ENCODE peak calls at places on chromosomes 7 and 10, in nine cellular contexts. M, Z, G, L, O, Q, A, P and T are unnamed samples. For H3K36me3, the result is how much of the 10 kb centered on the place peaks cover.

GRCh38 chr10:20207700-20208099 is 391.5 kb downstream of the PLXDC2 start:
- DNase-seq in M (no peak), Z (no peak), G (no peak), L (no peak), O (no peak), Q (no peak), A (no peak), P (no peak), T (no peak)

GRCh38 chr7:147586526-147586925 is 1004.0 kb upstream of the C7orf33 start:
- DNase-seq in M (no peak), Z (no peak), G (no peak), L (no peak), O (no peak), Q (no peak), A (no peak), P (no peak), T (no peak)

GRCh38 chr7:145732521-145732920 is 384.1 kb upstream of the CNTNAP2 start:
- DNase-seq in M (no peak), Z (no peak), G (no peak), L (no peak), O (no peak), Q (no peak), A (no peak), P (no peak), T (no peak)

GRCh38 chr7:114026486-114027089 is 107.8 kb upstream of the PPP1R3A start:
- DNase-seq in M (no peak), Z (peak), G (no peak), L (no peak), O (no peak), Q (no peak), A (no peak), P (peak), T (peak)

GRCh38 chr7:137539111-137539715 is 195.7 kb upstream of the PTN start:
- DNase-seq in M (no peak), Z (no peak), G (no peak), L (no peak), O (no peak), Q (no peak), A (no peak), P (no peak), T (no peak)

GRCh38 chr10:63120554-63120953 is 12.6 kb upstream of the NRBF2 start:
- DNase-seq in M (peak), Z (no peak), G (no peak), L (no peak), O (no peak), Q (no peak), A (no peak), P (peak), T (no peak)

GRCh38 chr7:131829911-131830310 is 273.5 kb upstream of the PODXL start:
- DNase-seq in M (peak), Z (peak), G (no peak), L (no peak), O (no peak), Q (no peak), A (no peak), P (no peak), T (no peak)

GRCh38 chr7:46759711-46760480 is 822.0 kb downstream of the TNS3 start:
- DNase-seq in M (no peak), Z (no peak), G (no peak), L (no peak), O (no peak), Q (no peak), A (no peak), P (no peak), T (no peak)

GRCh38 chr7:15747187-15748111 is 61.0 kb upstream of the MEOX2 start:
- DNase-seq in M (no peak), Z (no peak), G (no peak), L (no peak), O (no peak), Q (no peak), A (no peak), P (no peak), T (no peak)

GRCh38 chr7:44291066-44291732 is 34.2 kb downstream of the CAMK2B start:
- DNase-seq in M (peak), Z (no peak), G (peak), L (peak), O (peak), Q (peak), A (no peak), P (no peak), T (peak)

GRCh38 chr7:28130277-28130676 is 50.3 kb downstream of the JAZF1 start:
- DNase-seq in M (no peak), Z (no peak), G (no peak), L (no peak), O (no peak), Q (no peak), A (no peak), P (no peak), T (no peak)

GRCh38 chr7:68581417-68581816 is 1016.9 kb upstream of the AUTS2 start:
- DNase-seq in M (no peak), Z (no peak), G (no peak), L (no peak), O (no peak), Q (no peak), A (no peak), P (no peak), T (no peak)

GRCh38 chr10:106566871-106567270 is 597.6 kb downstream of the SORCS1 start:
- DNase-seq in M (no peak), Z (no peak), G (no peak), L (no peak), O (no peak), Q (no peak), A (no peak), P (no peak), T (no peak)

GRCh38 chr10:17836917-17837316 is 27.8 kb downstream of the MRC1 start:
- DNase-seq in M (peak), Z (peak), G (no peak), L (no peak), O (peak), Q (no peak), A (no peak), P (no peak), T (no peak)

DNA sequence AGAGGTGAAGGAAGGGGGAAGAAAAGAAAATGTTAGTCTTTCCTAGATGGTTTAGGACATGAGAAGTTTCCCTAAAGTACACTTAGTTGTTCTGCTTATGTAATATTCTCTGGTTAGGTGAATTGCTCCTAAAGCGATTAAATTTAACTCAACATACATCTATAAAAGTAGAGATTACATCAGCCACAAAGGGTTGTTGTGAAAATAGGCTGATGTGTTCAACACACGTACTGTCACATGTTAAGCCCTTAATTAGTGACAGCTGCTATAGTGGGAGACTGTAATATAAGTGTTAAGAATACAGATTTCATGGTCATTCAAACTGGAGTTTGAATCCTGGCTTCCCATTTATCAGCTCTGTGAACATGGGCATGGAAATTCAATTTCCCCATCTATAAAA is 12.8 kb downstream of the HECTD2 start:
- DNase-seq in M (no peak), Z (no peak), G (no peak), L (no peak), O (no peak), Q (no peak), A (no peak), P (no peak), T (no peak)
- H3K27ac ChIP-seq in M (no peak), Z (no peak), G (peak), L (no peak), O (no peak), Q (no peak), A (no peak), P (no peak), T (no peak)

GRCh38 chr7:24812313-24812945 is 55.2 kb upstream of the GSDME start:
- DNase-seq in M (no peak), Z (peak), G (peak), L (peak), O (peak), Q (peak), A (no peak), P (peak), T (peak)
- H3K36me3 ChIP-seq in M (under half), Z (under half), G (under half), L (half or more), O (under half), Q (under half), A (half or more), P (under half), T (under half)

GRCh38 chr7:101902680-101903504 is 85.5 kb downstream of the CUX1 start:
- DNase-seq in M (no peak), Z (no peak), G (no peak), L (no peak), O (no peak), Q (peak), A (no peak), P (no peak), T (no peak)

GRCh38 chr7:101899616-101900015 is 82.2 kb downstream of the CUX1 start:
- DNase-seq in M (no peak), Z (no peak), G (no peak), L (no peak), O (no peak), Q (peak), A (no peak), P (no peak), T (no peak)

GRCh38 chr7:101901661-101902491 is 84.5 kb downstream of the CUX1 start:
- DNase-seq in M (no peak), Z (no peak), G (peak), L (no peak), O (no peak), Q (peak), A (no peak), P (no peak), T (no peak)

GRCh38 chr7:101898019-101898575 is 80.7 kb downstream of the CUX1 start:
- DNase-seq in M (no peak), Z (no peak), G (peak), L (no peak), O (no peak), Q (peak), A (no peak), P (no peak), T (no peak)

GRCh38 chr7:101900103-101900502 is 82.7 kb downstream of the CUX1 start:
- DNase-seq in M (peak), Z (no peak), G (peak), L (no peak), O (no peak), Q (peak), A (no peak), P (no peak), T (no peak)
- H3K27ac ChIP-seq in M (peak), Z (no peak), G (peak), L (no peak), O (no peak), Q (no peak), A (no peak), P (no peak), T (no peak)

DNA sequence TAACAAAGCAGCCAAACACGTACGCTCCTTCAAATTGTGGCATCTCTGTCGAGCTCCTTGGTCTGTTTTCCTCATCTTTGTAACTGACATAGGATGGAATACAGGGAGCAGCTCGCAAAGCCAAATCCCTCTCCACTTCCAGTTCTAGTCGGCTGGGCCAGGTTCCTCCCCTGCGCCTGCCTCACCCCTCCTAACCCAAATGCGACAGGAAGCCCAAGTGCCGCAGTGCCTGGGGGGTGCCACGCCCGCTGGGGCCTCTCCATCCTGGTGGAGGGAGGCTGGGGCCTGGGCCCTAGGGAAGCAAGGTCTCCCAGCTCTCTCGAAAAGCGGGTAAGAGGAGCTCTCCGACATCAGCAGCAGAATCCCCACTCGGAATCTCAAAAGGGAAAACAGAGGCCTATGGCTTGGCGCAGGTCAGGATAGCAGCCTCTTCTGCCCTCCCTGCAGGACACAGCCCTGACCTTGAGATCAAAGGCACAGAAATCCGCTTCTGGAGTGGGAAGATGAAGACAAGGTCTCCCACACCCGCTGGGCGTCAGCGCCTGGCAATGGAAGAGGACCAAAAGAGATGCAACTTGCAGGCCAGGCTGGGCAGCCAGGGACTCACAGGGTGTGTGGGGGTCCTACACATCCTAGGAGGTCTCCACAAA is 165.8 kb downstream of the NRF1 start:
- DNase-seq in M (no peak), Z (peak), G (no peak), L (no peak), O (no peak), Q (no peak), A (no peak), P (no peak), T (no peak)
- H3K36me3 ChIP-seq in M (under half), Z (under half), G (under half), L (under half), O (under half), Q (under half), A (under half), P (under half), T (under half)

GRCh38 chr7:94420321-94420720 is 25.6 kb downstream of the COL1A2 start:
- DNase-seq in M (no peak), Z (no peak), G (no peak), L (no peak), O (no peak), Q (no peak), A (no peak), P (no peak), T (no peak)
- H3K27ac ChIP-seq in M (no peak), Z (no peak), G (no peak), L (no peak), O (no peak), Q (no peak), A (no peak), P (peak), T (no peak)

DNA sequence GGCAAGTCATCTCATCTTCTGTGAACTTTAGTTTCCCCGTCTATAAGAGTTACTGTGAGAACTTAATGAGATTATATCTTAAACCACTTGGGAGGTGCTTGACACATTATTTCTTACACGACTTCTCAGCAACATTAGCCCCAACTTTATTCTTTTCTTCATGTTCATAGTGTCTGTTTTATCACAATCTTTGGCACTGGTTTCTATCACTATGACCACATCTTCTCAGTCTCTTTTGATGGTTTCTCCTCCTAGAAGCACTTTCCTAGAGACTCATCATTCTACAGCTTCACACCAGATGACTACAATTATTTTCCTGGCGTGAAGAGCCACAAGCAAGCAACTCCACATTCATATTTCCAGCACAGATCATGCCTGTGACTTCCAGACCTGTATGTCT is 26.5 kb upstream of the BET1 start:
- DNase-seq in M (no peak), Z (no peak), G (no peak), L (no peak), O (no peak), Q (no peak), A (no peak), P (no peak), T (no peak)
- H3K36me3 ChIP-seq in M (under half), Z (under half), G (under half), L (under half), O (under half), Q (under half), A (under half), P (under half), T (under half)

GRCh38 chr7:150382123-150382843 is 3.2 kb downstream of the ZNF775 start:
- DNase-seq in M (no peak), Z (peak), G (no peak), L (no peak), O (no peak), Q (no peak), A (no peak), P (no peak), T (no peak)
- H3K27ac ChIP-seq in M (no peak), Z (peak), G (no peak), L (no peak), O (no peak), Q (no peak), A (no peak), P (peak), T (no peak)

DNA sequence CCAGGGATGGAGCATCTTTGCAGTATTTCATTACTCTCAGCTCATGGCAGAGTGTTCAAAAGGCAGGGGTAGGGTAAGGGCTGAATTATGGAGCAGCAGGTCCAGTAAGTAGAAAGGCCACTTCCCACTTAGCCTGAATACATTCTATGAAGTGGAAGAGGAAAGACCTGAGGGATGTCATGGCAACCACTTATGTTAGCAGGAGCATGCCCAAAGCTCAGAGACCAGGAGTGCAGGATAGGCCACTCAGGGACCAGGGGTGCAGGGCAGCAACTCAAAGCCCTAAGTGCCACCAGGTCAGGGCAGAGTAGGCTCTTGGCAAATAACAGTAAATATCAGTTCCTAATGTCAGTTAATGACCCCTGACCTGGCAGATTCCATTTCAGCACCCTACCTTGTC is 3.6 kb downstream of the SRI start:
- DNase-seq in M (no peak), Z (no peak), G (no peak), L (no peak), O (no peak), Q (no peak), A (no peak), P (no peak), T (no peak)
- H3K36me3 ChIP-seq in M (under half), Z (under half), G (under half), L (under half), O (under half), Q (under half), A (under half), P (under half), T (under half)